ENCODE peak calls at places on chromosome 10, in six cellular contexts. R is B cell, P is esophagus muscularis mucosa, Z is thoracic aorta, O is mesothelial cell of epicardium, F is GM06990. C is an unnamed sample.

GRCh38 chr10:17113346-17113745 is 16.3 kb downstream of the CUBN start:
- DNase-seq in R (no peak), P (no peak), Z (no peak), O (no peak), F (no peak), C (no peak)

GRCh38 chr10:78290131-78290750 is 256.6 kb downstream of the RPS24 start:
- DNase-seq in R (no peak), P (no peak), Z (no peak), O (no peak), F (no peak), C (no peak)

GRCh38 chr10:130570119-130570518 is 433.9 kb downstream of the GLRX3 start:
- DNase-seq in R (no peak), P (no peak), Z (no peak), O (no peak), F (no peak), C (no peak)

GRCh38 chr10:123893651-123894050 is 2.0 kb upstream of the CPXM2 start:
- DNase-seq in R (no peak), P (no peak), Z (no peak), O (no peak), F (no peak), C (no peak)

GRCh38 chr10:36366843-36367242 is 724.7 kb upstream of the FZD8 start:
- DNase-seq in R (no peak), P (no peak), Z (no peak), O (no peak), F (no peak), C (no peak)

GRCh38 chr10:28903716-28904115 is 226.4 kb downstream of the BAMBI start:
- DNase-seq in R (no peak), P (no peak), Z (no peak), O (no peak), F (no peak), C (no peak)

GRCh38 chr10:44968101-44968886 is 8.7 kb downstream of the RASSF4 start:
- DNase-seq in R (no peak), P (no peak), Z (no peak), O (no peak), F (no peak), C (no peak)

GRCh38 chr10:108561649-108562048 is 1361.7 kb downstream of the XPNPEP1 start:
- DNase-seq in R (no peak), P (no peak), Z (no peak), O (no peak), F (no peak), C (no peak)

GRCh38 chr10:79179404-79180309 is 110.9 kb downstream of the ZMIZ1 start:
- DNase-seq in R (no peak), P (no peak), Z (no peak), O (no peak), F (no peak), C (no peak)

GRCh38 chr10:97025613-97026242 is 160.0 kb downstream of the SLIT1 start:
- DNase-seq in R (peak; percentile 59), P (no peak), Z (no peak), O (no peak), F (no peak), C (peak; percentile 70)

GRCh38 chr10:124666494-124666893 is 77.7 kb downstream of the FAM53B start:
- DNase-seq in R (no peak), P (no peak), Z (no peak), O (no peak), F (no peak), C (no peak)

GRCh38 chr10:129097776-129098175 is 369.3 kb upstream of the MGMT start:
- DNase-seq in R (no peak), P (peak; percentile 81), Z (no peak), O (no peak), F (no peak), C (no peak)

GRCh38 chr10:51341216-51341615 is 266.9 kb downstream of the PRKG1 start:
- DNase-seq in R (no peak), P (no peak), Z (no peak), O (no peak), F (no peak), C (no peak)

GRCh38 chr10:28661035-28661434 is 16.3 kb upstream of the BAMBI start:
- DNase-seq in R (no peak), P (no peak), Z (no peak), O (no peak), F (no peak), C (no peak)

GRCh38 chr10:132882069-132882468 is 60.3 kb downstream of the CFAP46 start:
- DNase-seq in R (no peak), P (no peak), Z (no peak), O (no peak), F (no peak), C (no peak)

GRCh38 chr10:118594392-118595063 is 920 bp downstream of the PRLHR start:
- DNase-seq in R (peak; percentile 29), P (no peak), Z (no peak), O (peak; percentile 47), F (no peak), C (peak; percentile 39)

GRCh38 chr10:85032981-85033380 is 704.6 kb downstream of the CCSER2 start:
- DNase-seq in R (no peak), P (no peak), Z (no peak), O (no peak), F (no peak), C (no peak)

GRCh38 chr10:58384095-58384494 is 1.1 kb upstream of the TFAM start:
- DNase-seq in R (peak; percentile 51), P (no peak), Z (no peak), O (no peak), F (peak; percentile 32), C (peak; percentile 57)

GRCh38 chr10:133442191-133442966 is 11.4 kb upstream of the SCART1 start:
- DNase-seq in R (peak; percentile 22), P (peak; percentile 62), Z (no peak), O (no peak), F (no peak), C (no peak)

GRCh38 chr10:104642311-104643022 is 1.4 kb downstream of the SORCS3 start:
- DNase-seq in R (peak; percentile 24), P (peak; percentile 85), Z (no peak), O (peak; percentile 43), F (no peak), C (no peak)

GRCh38 chr10:76719021-76719420 is 918.6 kb downstream of the KCNMA1 start:
- DNase-seq in R (no peak), P (no peak), Z (no peak), O (no peak), F (no peak), C (no peak)

GRCh38 chr10:131975796-131976195 is 5.9 kb downstream of the BNIP3 start:
- DNase-seq in R (no peak), P (no peak), Z (no peak), O (no peak), F (no peak), C (no peak)

GRCh38 chr10:27490807-27491206 is 13.3 kb upstream of the RAB18 start:
- DNase-seq in R (no peak), P (no peak), Z (no peak), O (no peak), F (no peak), C (no peak)

GRCh38 chr10:12418000-12418399 is 68.7 kb downstream of the CAMK1D start:
- DNase-seq in R (no peak), P (no peak), Z (peak; percentile 10), O (no peak), F (no peak), C (no peak)

DNA sequence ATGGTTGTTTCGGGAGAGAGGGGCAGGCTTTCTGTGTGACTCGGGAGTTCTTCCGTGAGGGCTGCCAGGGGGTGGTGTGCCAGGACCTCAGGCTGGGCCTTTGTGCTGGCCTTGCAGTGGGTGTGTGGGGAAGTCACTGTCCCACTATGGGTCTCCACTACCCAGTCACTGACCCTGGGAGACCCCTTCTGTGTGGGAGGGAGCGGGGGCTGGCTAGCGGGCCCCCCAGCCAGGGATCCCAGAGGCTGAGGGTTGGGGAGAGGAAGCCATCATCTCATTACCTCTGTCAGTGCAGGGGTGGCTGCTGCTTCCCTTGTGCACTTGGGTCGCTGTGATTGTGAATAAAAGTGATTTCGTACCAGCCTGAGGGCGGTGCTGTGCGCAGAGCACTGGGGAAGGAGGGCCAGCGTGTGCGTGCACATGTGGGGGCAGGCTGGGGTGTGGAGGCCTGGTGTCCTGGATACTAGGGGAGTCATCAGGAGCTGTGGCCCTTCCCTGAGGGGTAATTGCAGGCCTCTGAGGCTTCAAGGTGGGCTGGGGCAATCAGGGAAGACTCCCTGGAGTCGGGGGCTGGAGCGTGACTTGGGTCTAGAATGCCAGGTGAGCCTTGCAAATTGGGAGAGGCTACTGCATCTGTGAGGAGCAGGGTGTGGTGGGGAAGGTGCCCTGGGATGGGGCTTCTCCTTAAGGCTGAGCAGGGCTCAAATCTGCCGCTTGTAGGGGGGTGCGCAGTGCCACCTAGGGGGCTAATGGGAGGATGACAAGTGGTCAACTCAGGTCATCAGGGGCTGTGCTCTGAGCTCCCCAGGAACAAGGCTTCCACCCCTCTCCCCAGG is 98.9 kb downstream of the NEURL1 start:
- DNase-seq in R (peak; percentile 78), P (no peak), Z (no peak), O (no peak), F (no peak), C (peak; percentile 86)
- TF ChIP-seq CTCF in R (peak; percentile 73), P (peak; percentile 44), Z (peak; percentile 35), O (peak; percentile 44), F (peak; percentile 87), C (peak; percentile 85)

GRCh38 chr10:75305675-75306074 is 69.9 kb upstream of the COMTD1 start:
- DNase-seq in R (no peak), P (no peak), Z (no peak), O (no peak), F (no peak), C (no peak)

GRCh38 chr10:75304740-75305380 is 69.1 kb upstream of the COMTD1 start:
- DNase-seq in R (no peak), P (no peak), Z (no peak), O (no peak), F (no peak), C (no peak)

GRCh38 chr10:75302029-75302428 is 66.3 kb upstream of the COMTD1 start:
- DNase-seq in R (no peak), P (no peak), Z (no peak), O (no peak), F (no peak), C (no peak)

GRCh38 chr10:75304313-75304712 is 68.6 kb upstream of the COMTD1 start:
- DNase-seq in R (no peak), P (no peak), Z (no peak), O (no peak), F (no peak), C (no peak)

GRCh38 chr10:75303045-75303777 is 67.5 kb upstream of the COMTD1 start:
- DNase-seq in R (no peak), P (no peak), Z (no peak), O (no peak), F (no peak), C (no peak)
- TF ChIP-seq CTCF in R (no peak), P (no peak), Z (no peak), O (no peak), F (no peak), C (no peak)

GRCh38 chr10:98795467-98795866 is 348.7 kb upstream of the HPS1 start:
- DNase-seq in R (no peak), P (no peak), Z (no peak), O (no peak), F (no peak), C (no peak)

DNA sequence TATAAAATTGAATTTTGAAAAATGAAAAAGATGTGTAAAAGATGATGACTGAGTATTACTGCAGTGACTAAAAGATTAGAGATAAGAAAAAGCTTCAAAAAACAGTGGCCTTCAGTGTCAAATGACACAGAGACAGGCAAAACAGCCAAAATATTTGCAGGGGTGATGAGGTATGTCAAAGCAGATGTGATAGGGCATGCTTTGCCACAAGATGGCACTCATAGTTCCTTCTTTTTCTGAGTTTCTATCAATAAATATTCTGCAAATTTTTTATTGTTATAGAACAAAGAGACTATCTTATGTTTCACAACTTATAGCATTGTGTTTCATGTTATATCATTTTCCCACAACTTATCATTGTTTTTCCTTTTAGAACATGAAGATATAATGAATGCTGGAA is 344.1 kb upstream of the HPS1 start:
- DNase-seq in R (peak; percentile 11), P (no peak), Z (no peak), O (no peak), F (no peak), C (peak; percentile 22)
- TF ChIP-seq CTCF in R (no peak), P (peak; percentile 59), Z (peak; percentile 22), O (peak; percentile 20), F (peak; percentile 39), C (no peak)

GRCh38 chr10:70145166-70145665 is 1.3 kb downstream of the TYSND1 start:
- DNase-seq in R (no peak), P (no peak), Z (no peak), O (no peak), F (no peak), C (peak; percentile 18)
- TF ChIP-seq CTCF in R (no peak), P (no peak), Z (no peak), O (no peak), F (no peak), C (no peak)